ENCODE peak calls at places on chromosomes 5 and 9, in ten cellular contexts. H, O, M, U, G, S, L, X, B and R are unnamed samples.
A peak's percentile ranks its signal among the peaks of the same experiment; 100 is the strongest.

GRCh38 chr5:176660860-176661641 is 13.8 kb downstream of the TSPAN17 start:
- DNase-seq in G (peak; percentile 57), H (peak; percentile 59), L (peak; percentile 67), M (peak; percentile 87), S (peak; percentile 75), U (peak; percentile 81), B (peak; percentile 81), O (peak; percentile 79), X (peak; percentile 49), R (peak; percentile 78)

GRCh38 chr9:126722252-126722921 is 82.5 kb upstream of the ZBTB43 start:
- DNase-seq in L (peak; percentile 79), B (peak; percentile 68), S (peak; percentile 86), U (peak; percentile 83), O (peak; percentile 88), X (peak; percentile 78), M (peak; percentile 56), H (peak; percentile 84), G (no peak), R (peak; percentile 94)

GRCh38 chr9:127449332-127449966 is 1.8 kb downstream of the RPL12 start:
- DNase-seq in H (no peak), M (no peak), U (peak; percentile 18), L (no peak), B (peak; percentile 30), G (no peak), O (no peak), X (no peak), S (no peak), R (no peak)

GRCh38 chr5:171251519-171251918 is 57.5 kb upstream of the TLX3 start:
- DNase-seq in X (no peak), M (no peak), S (no peak), O (no peak), L (no peak), B (no peak), H (no peak), U (no peak), G (no peak), R (no peak)

GRCh38 chr5:102754499-102755424 is at the start of gene PAM:
- DNase-seq in H (peak; percentile 30), G (no peak), M (peak; percentile 69), O (peak; percentile 77), S (peak; percentile 70), L (peak; percentile 61), X (peak; percentile 81), U (peak; percentile 75), B (peak; percentile 64), R (peak; percentile 75)

GRCh38 chr5:145991044-145991575 is 54.7 kb downstream of the SH3RF2 start:
- DNase-seq in U (no peak), X (peak; percentile 24), B (peak; percentile 66), L (no peak), H (no peak), S (no peak), M (no peak), G (no peak), O (no peak), R (no peak)

GRCh38 chr5:176650354-176650884 is 3.1 kb downstream of the TSPAN17 start:
- DNase-seq in H (no peak), S (no peak), X (no peak), M (no peak), B (no peak), U (no peak), G (no peak), O (no peak), L (no peak), R (no peak)

GRCh38 chr5:128469924-128470323 is 68.1 kb downstream of the FBN2 start:
- DNase-seq in O (no peak), U (no peak), M (no peak), G (no peak), H (no peak), S (no peak), X (no peak), B (peak; percentile 31), L (no peak), R (no peak)

GRCh38 chr9:70257991-70258691 is 637 bp upstream of the SMC5 start:
- DNase-seq in G (peak; percentile 65), L (no peak), B (peak; percentile 62), H (peak; percentile 3), S (peak; percentile 32), X (peak; percentile 83), U (peak; percentile 77), M (peak; percentile 10), O (peak; percentile 32), R (no peak)

GRCh38 chr9:87816041-87816440 is 66.6 kb upstream of the SPATA31E1 start:
- DNase-seq in H (no peak), G (peak; percentile 66), B (peak; percentile 70), O (no peak), X (no peak), S (no peak), L (no peak), U (peak; percentile 28), M (no peak), R (no peak)

GRCh38 chr5:141882594-141883183 is 4.5 kb upstream of the PCDH1 start:
- DNase-seq in B (no peak), U (no peak), H (no peak), O (no peak), G (peak; percentile 82), L (no peak), S (no peak), X (no peak), M (peak; percentile 57), R (no peak)

GRCh38 chr5:10577371-10578291 is 13.8 kb downstream of the ANKRD33B start:
- DNase-seq in B (no peak), M (no peak), G (no peak), H (no peak), L (no peak), U (no peak), O (no peak), X (no peak), S (no peak), R (no peak)